ENCODE peak calls at places on chromosomes 2 and 18, in seven cellular contexts. T is fibroblast of lung; M is adrenal gland; C is CD8-positive, alpha-beta T cell; K is Caco-2; F is right lobe of liver; J is mammary epithelial cell. I is an unnamed sample.

GRCh38 chr2:9982248-9982647 is 30.8 kb downstream of the GRHL1 start:
- DNase-seq in F (no peak), C (no peak), T (peak), J (no peak), K (no peak), M (no peak), I (no peak)

GRCh38 chr2:121052507-121052906 is 232.5 kb downstream of the TFCP2L1 start:
- DNase-seq in T (no peak), F (no peak), C (no peak), M (no peak), J (no peak), K (no peak), I (no peak)

GRCh38 chr18:24052053-24052452 is 37.5 kb downstream of the TTC39C start:
- DNase-seq in J (no peak), C (no peak), M (no peak), T (peak), K (peak), F (peak), I (no peak)

GRCh38 chr2:3265981-3266726 is 111.5 kb downstream of the EIPR1 start:
- DNase-seq in K (no peak), J (no peak), M (no peak), C (no peak), T (no peak), F (no peak), I (no peak)

GRCh38 chr2:224925822-224926124 is 116.5 kb downstream of the DOCK10 start:
- DNase-seq in K (no peak), F (no peak), T (peak), M (no peak), J (peak), C (no peak), I (no peak)

GRCh38 chr2:159562248-159562647 is 54.1 kb downstream of the BAZ2B start:
- DNase-seq in K (no peak), M (no peak), C (no peak), T (peak), J (peak), F (no peak), I (no peak)

GRCh38 chr2:150319632-150320555 is 167.6 kb downstream of the RND3 start:
- DNase-seq in K (no peak), C (no peak), J (no peak), F (no peak), T (no peak), M (no peak), I (no peak)

GRCh38 chr18:8359076-8359475 is 250.2 kb upstream of the RAB12 start:
- DNase-seq in K (no peak), T (no peak), C (no peak), F (no peak), M (no peak), J (no peak), I (no peak)

GRCh38 chr2:222572761-222573174 is 83.1 kb downstream of the FARSB start:
- DNase-seq in C (no peak), J (no peak), F (peak), T (peak), M (peak), K (no peak), I (no peak)

GRCh38 chr2:31246184-31246852 is 12.4 kb downstream of the EHD3 start:
- DNase-seq in T (no peak), C (no peak), K (no peak), M (no peak), J (no peak), F (no peak), I (no peak)

GRCh38 chr18:70288171-70288850 is 534 bp upstream of the SOCS6 start:
- DNase-seq in F (peak), J (no peak), C (no peak), M (peak), T (peak), K (peak), I (peak)

GRCh38 chr2:188909036-188909435 is 65.1 kb upstream of the COL3A1 start:
- DNase-seq in J (peak), K (no peak), T (no peak), M (no peak), F (no peak), C (no peak), I (no peak)

GRCh38 chr18:9606039-9606438 is 8.3 kb downstream of the PPP4R1 start:
- DNase-seq in J (no peak), C (no peak), M (no peak), T (no peak), F (no peak), K (no peak), I (no peak)

GRCh38 chr18:35278085-35278484 is 11.9 kb downstream of the ZSCAN30 start:
- DNase-seq in K (no peak), F (no peak), T (no peak), J (no peak), C (no peak), M (no peak), I (no peak)

GRCh38 chr18:35278969-35279368 is 11.1 kb downstream of the ZSCAN30 start:
- DNase-seq in K (no peak), F (no peak), M (no peak), J (no peak), C (no peak), T (no peak), I (no peak)

GRCh38 chr18:35284846-35285245 is 5.2 kb downstream of the ZSCAN30 start:
- DNase-seq in J (no peak), M (no peak), K (no peak), T (no peak), F (no peak), C (no peak), I (no peak)

GRCh38 chr18:35283923-35284794 is 5.9 kb downstream of the ZSCAN30 start:
- DNase-seq in C (no peak), J (no peak), M (no peak), F (no peak), K (no peak), T (no peak), I (no peak)

GRCh38 chr18:35282353-35282752 is 7.7 kb downstream of the ZSCAN30 start:
- DNase-seq in T (peak), K (no peak), C (no peak), F (no peak), M (no peak), J (peak), I (no peak)
- H3K4me3 ChIP-seq in T (no peak), K (no peak), C (no peak), F (no peak), M (no peak), J (no peak), I (no peak)

GRCh38 chr2:169933124-169933711 is 106.0 kb downstream of the UBR3 start:
- DNase-seq in J (peak), T (peak), M (no peak), K (peak), C (no peak), F (no peak), I (no peak)
- TF ChIP-seq CTCF in J (peak), T (peak), M (peak), K (peak), C (no peak), F (peak), I (peak)

DNA sequence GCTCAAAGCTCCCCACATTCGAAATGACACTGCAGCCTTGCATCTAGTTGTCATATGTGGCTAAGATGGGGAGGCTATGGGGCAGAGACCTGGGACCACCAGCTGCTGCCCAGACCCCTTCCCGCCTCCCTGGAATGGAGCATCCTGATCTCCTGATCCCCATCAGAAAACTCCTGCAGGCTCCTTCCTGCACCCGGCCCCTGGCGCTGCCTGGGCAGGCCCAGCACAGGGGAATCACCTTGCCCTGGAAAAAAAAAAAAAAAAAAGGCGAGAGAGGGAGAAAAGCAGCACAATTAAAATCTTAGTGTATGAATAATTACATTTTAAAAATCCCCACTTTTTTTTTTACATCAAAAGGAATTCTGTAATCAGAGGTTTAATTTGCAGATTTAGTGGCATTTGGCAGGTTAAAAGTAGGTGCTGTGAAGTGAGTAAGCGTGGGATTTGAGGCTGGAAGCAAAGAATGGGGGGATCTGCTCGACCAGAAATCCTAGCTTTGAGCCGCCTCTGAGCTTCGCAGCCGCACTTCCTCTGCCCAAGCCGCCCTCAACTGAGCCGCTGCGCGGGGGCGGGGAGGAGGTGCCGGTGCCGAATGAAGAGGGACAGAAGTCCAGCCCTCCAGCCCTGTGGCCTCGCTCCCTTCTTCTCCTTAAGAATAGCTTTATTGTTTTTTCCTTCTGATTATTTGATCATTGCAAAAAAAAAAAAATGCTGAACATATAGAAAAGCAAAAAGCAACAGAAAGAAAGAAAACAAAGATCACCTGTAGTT is 30.0 kb downstream of the THNSL2 start:
- DNase-seq in J (peak), F (peak), M (peak), C (peak), T (no peak), K (peak), I (no peak)
- H3K4me3 ChIP-seq in J (peak), F (no peak), M (peak), C (no peak), T (no peak), K (peak), I (peak)

GRCh38 chr2:241009191-241009590 is 10.8 kb downstream of the SNED1 start:
- DNase-seq in F (no peak), M (no peak), C (no peak), K (no peak), J (no peak), T (no peak), I (peak)

GRCh38 chr2:241010531-241011295 is 12.3 kb downstream of the SNED1 start:
- DNase-seq in T (no peak), J (no peak), F (no peak), K (no peak), C (no peak), M (no peak), I (peak)

GRCh38 chr2:241008711-241009121 is 10.3 kb downstream of the SNED1 start:
- DNase-seq in C (no peak), M (no peak), T (no peak), K (no peak), J (no peak), F (no peak), I (peak)

GRCh38 chr2:241011296-241011600 is 12.8 kb downstream of the SNED1 start:
- DNase-seq in C (no peak), F (no peak), J (no peak), T (no peak), M (no peak), K (no peak), I (peak)

GRCh38 chr2:241009601-241010530 is 11.4 kb downstream of the SNED1 start:
- DNase-seq in C (peak), K (no peak), M (peak), T (peak), J (peak), F (no peak), I (peak)
- TF ChIP-seq CTCF in C (no peak), K (no peak), M (no peak), T (no peak), J (no peak), F (no peak), I (no peak)

DNA sequence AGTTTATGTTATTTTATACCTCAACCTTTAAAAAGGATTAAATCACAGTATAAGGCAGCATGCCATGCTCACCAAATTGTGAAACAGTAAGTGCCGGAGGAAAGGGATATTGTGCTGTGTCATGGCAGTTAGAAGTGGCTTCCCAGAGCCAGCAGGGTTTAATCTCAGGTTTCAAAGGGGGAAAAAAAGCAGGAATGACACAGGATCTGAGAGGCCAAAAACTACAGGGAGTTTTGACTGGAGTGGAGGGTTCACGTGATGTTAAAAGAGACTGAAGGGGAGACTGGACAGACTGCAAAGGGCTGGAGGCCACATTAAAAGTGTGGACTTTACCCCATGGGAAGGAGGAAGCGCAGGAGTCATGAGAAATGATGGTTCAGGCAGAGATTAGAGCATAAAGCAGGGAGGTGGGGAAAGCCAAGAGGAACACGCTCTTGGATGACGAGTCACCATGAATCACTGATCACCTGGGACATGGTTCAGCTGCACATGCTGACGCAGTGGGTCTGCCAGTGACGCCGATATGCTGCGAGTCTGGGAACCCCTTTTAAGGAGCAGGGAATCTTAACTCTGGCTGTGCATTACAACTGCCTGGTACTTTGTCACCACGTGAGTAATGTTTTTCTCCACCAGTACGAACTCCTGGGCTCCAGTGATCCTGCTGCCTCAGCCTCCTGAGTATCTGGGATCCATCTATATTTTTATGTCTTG is 6.1 kb downstream of the CHMP1B start:
- DNase-seq in J (peak), M (peak), T (peak), F (peak), C (no peak), K (peak), I (no peak)
- H3K4me3 ChIP-seq in J (no peak), M (no peak), T (peak), F (peak), C (no peak), K (peak), I (no peak)

GRCh38 chr2:236319036-236319435 is 54.8 kb upstream of the ASB18 start:
- DNase-seq in J (no peak), C (no peak), K (no peak), T (no peak), F (no peak), M (no peak), I (no peak)
- TF ChIP-seq CTCF in J (no peak), C (no peak), K (no peak), T (no peak), F (no peak), M (no peak), I (peak)

I was measured in kidney.